ENCODE peak calls at places on chromosomes 13 and 19, in five cellular contexts. One of them, this sample, is unnamed.

GRCh38 chr19:5968431-5969373 is 9.2 kb downstream of the RANBP3 start:
- DNase-seq in HCEC 1CT: no peak
- DNase-seq in NCI-H446: no peak
- DNase-seq in activated CD4-positive, alpha-beta T cell treated with anti-CD3 and anti-CD28 coated beads, Interleukin-2, amount 10 ng/mL, durations not matched to agents 7 days and 5 days: no peak
- DNase-seq in GM19239: no peak
- DNase-seq in this sample: peak; percentile 68

GRCh38 chr13:60654405-60654804 is 257.4 kb downstream of the TDRD3 start:
- DNase-seq in HCEC 1CT: no peak
- DNase-seq in NCI-H446: peak; percentile 0
- DNase-seq in activated CD4-positive, alpha-beta T cell treated with anti-CD3 and anti-CD28 coated beads, Interleukin-2, amount 10 ng/mL, durations not matched to agents 7 days and 5 days: no peak
- DNase-seq in GM19239: no peak
- DNase-seq in this sample: no peak

GRCh38 chr19:52735734-52736133 is 890 bp upstream of the ZNF611 start:
- DNase-seq in HCEC 1CT: no peak
- DNase-seq in NCI-H446: no peak
- DNase-seq in activated CD4-positive, alpha-beta T cell treated with anti-CD3 and anti-CD28 coated beads, Interleukin-2, amount 10 ng/mL, durations not matched to agents 7 days and 5 days: no peak
- DNase-seq in GM19239: no peak
- DNase-seq in this sample: peak; percentile 95

GRCh38 chr13:97834255-97834654 is 119.2 kb upstream of the IPO5 start:
- DNase-seq in HCEC 1CT: no peak
- DNase-seq in NCI-H446: no peak
- DNase-seq in activated CD4-positive, alpha-beta T cell treated with anti-CD3 and anti-CD28 coated beads, Interleukin-2, amount 10 ng/mL, durations not matched to agents 7 days and 5 days: no peak
- DNase-seq in GM19239: no peak
- DNase-seq in this sample: no peak

GRCh38 chr13:49690133-49690989 is 925 bp downstream of the EBPL start:
- DNase-seq in HCEC 1CT: peak; percentile 58
- DNase-seq in NCI-H446: no peak
- DNase-seq in activated CD4-positive, alpha-beta T cell treated with anti-CD3 and anti-CD28 coated beads, Interleukin-2, amount 10 ng/mL, durations not matched to agents 7 days and 5 days: no peak
- DNase-seq in GM19239: peak; percentile 28
- DNase-seq in this sample: no peak

GRCh38 chr13:111177803-111178389 is 62.8 kb downstream of the ARHGEF7 start:
- DNase-seq in HCEC 1CT: no peak
- DNase-seq in NCI-H446: no peak
- DNase-seq in activated CD4-positive, alpha-beta T cell treated with anti-CD3 and anti-CD28 coated beads, Interleukin-2, amount 10 ng/mL, durations not matched to agents 7 days and 5 days: no peak
- DNase-seq in GM19239: no peak
- DNase-seq in this sample: no peak

GRCh38 chr13:48902421-48902820 is 73.3 kb upstream of the FNDC3A start:
- DNase-seq in HCEC 1CT: peak; percentile 63
- DNase-seq in NCI-H446: no peak
- DNase-seq in activated CD4-positive, alpha-beta T cell treated with anti-CD3 and anti-CD28 coated beads, Interleukin-2, amount 10 ng/mL, durations not matched to agents 7 days and 5 days: no peak
- DNase-seq in GM19239: no peak
- DNase-seq in this sample: no peak

GRCh38 chr13:91693466-91693865 is 295.0 kb downstream of the GPC5 start:
- DNase-seq in HCEC 1CT: no peak
- DNase-seq in NCI-H446: no peak
- DNase-seq in activated CD4-positive, alpha-beta T cell treated with anti-CD3 and anti-CD28 coated beads, Interleukin-2, amount 10 ng/mL, durations not matched to agents 7 days and 5 days: no peak
- DNase-seq in GM19239: no peak
- DNase-seq in this sample: no peak

GRCh38 chr19:1051791-1052190 is 11.9 kb downstream of the ABCA7 start:
- DNase-seq in HCEC 1CT: no peak
- DNase-seq in NCI-H446: no peak
- DNase-seq in activated CD4-positive, alpha-beta T cell treated with anti-CD3 and anti-CD28 coated beads, Interleukin-2, amount 10 ng/mL, durations not matched to agents 7 days and 5 days: no peak
- DNase-seq in GM19239: no peak
- DNase-seq in this sample: no peak

GRCh38 chr13:97005631-97006262 is 11.5 kb upstream of the OXGR1 start:
- DNase-seq in HCEC 1CT: peak; percentile 72
- DNase-seq in NCI-H446: no peak
- DNase-seq in activated CD4-positive, alpha-beta T cell treated with anti-CD3 and anti-CD28 coated beads, Interleukin-2, amount 10 ng/mL, durations not matched to agents 7 days and 5 days: no peak
- DNase-seq in GM19239: no peak
- DNase-seq in this sample: no peak

GRCh38 chr13:24911135-24911524 is 147.2 kb downstream of the RNF17 start:
- DNase-seq in HCEC 1CT: peak; percentile 69
- DNase-seq in NCI-H446: no peak
- DNase-seq in activated CD4-positive, alpha-beta T cell treated with anti-CD3 and anti-CD28 coated beads, Interleukin-2, amount 10 ng/mL, durations not matched to agents 7 days and 5 days: no peak
- DNase-seq in GM19239: no peak
- DNase-seq in this sample: no peak

GRCh38 chr13:61183670-61184069 is 232.0 kb downstream of the PCDH20 start:
- DNase-seq in HCEC 1CT: no peak
- DNase-seq in NCI-H446: no peak
- DNase-seq in activated CD4-positive, alpha-beta T cell treated with anti-CD3 and anti-CD28 coated beads, Interleukin-2, amount 10 ng/mL, durations not matched to agents 7 days and 5 days: no peak
- DNase-seq in GM19239: no peak
- DNase-seq in this sample: no peak

GRCh38 chr13:29771247-29771646 is 79.2 kb downstream of the UBL3 start:
- DNase-seq in HCEC 1CT: peak; percentile 19
- DNase-seq in NCI-H446: no peak
- DNase-seq in activated CD4-positive, alpha-beta T cell treated with anti-CD3 and anti-CD28 coated beads, Interleukin-2, amount 10 ng/mL, durations not matched to agents 7 days and 5 days: no peak
- DNase-seq in GM19239: no peak
- DNase-seq in this sample: no peak

GRCh38 chr19:13637664-13638063 is 126.7 kb upstream of the MRI1 start:
- DNase-seq in HCEC 1CT: peak; percentile 72
- DNase-seq in NCI-H446: no peak
- DNase-seq in activated CD4-positive, alpha-beta T cell treated with anti-CD3 and anti-CD28 coated beads, Interleukin-2, amount 10 ng/mL, durations not matched to agents 7 days and 5 days: no peak
- DNase-seq in GM19239: no peak
- DNase-seq in this sample: no peak

GRCh38 chr13:32905864-32906180 is 110.4 kb upstream of the KL start:
- DNase-seq in HCEC 1CT: no peak
- DNase-seq in NCI-H446: peak; percentile 47
- DNase-seq in activated CD4-positive, alpha-beta T cell treated with anti-CD3 and anti-CD28 coated beads, Interleukin-2, amount 10 ng/mL, durations not matched to agents 7 days and 5 days: no peak
- DNase-seq in GM19239: no peak
- DNase-seq in this sample: no peak

GRCh38 chr13:110874508-110874960 is 40.3 kb downstream of the ANKRD10 start:
- DNase-seq in HCEC 1CT: peak; percentile 67
- DNase-seq in NCI-H446: no peak
- DNase-seq in activated CD4-positive, alpha-beta T cell treated with anti-CD3 and anti-CD28 coated beads, Interleukin-2, amount 10 ng/mL, durations not matched to agents 7 days and 5 days: peak; percentile 32
- DNase-seq in GM19239: peak; percentile 50
- DNase-seq in this sample: peak; percentile 95